ENCODE peak calls at places on chromosomes 12 and 14, in four cellular contexts. S, Z, F and Y are unnamed samples.

GRCh38 chr14:31388687-31389413 is 31.5 kb downstream of the HEATR5A start:
- DNase-seq in S (no peak), Z (no peak), F (no peak), Y (no peak)

GRCh38 chr12:89884365-89884915 is 175.8 kb upstream of the ATP2B1 start:
- DNase-seq in S (no peak), Z (no peak), F (no peak), Y (no peak)

GRCh38 chr12:89947437-89948265 is 239.0 kb upstream of the ATP2B1 start:
- DNase-seq in S (no peak), Z (no peak), F (no peak), Y (no peak)

GRCh38 chr12:118188690-118189371 is 52.9 kb downstream of the PEBP1 start:
- DNase-seq in S (peak; percentile 30), Z (no peak), F (peak; percentile 64), Y (no peak)

GRCh38 chr12:49763006-49763591 is 21.7 kb downstream of the TMBIM6 start:
- DNase-seq in S (peak; percentile 76), Z (peak; percentile 60), F (peak; percentile 86), Y (peak; percentile 42)

GRCh38 chr12:124453419-124454351 is 113.7 kb downstream of the NCOR2 start:
- DNase-seq in S (peak; percentile 99), Z (peak; percentile 63), F (peak; percentile 91), Y (peak; percentile 94)

GRCh38 chr14:103418508-103418818 is 33.2 kb downstream of the MARK3 start:
- DNase-seq in S (peak; percentile 94), Z (no peak), F (no peak), Y (peak; percentile 90)

GRCh38 chr14:30143617-30144016 is 216.0 kb upstream of the PRKD1 start:
- DNase-seq in S (no peak), Z (no peak), F (no peak), Y (no peak)

GRCh38 chr14:40122978-40123648 is 690.9 kb upstream of the FBXO33 start:
- DNase-seq in S (no peak), Z (no peak), F (no peak), Y (no peak)

GRCh38 chr12:79409562-79409961 is 281.2 kb downstream of the PAWR start:
- DNase-seq in S (no peak), Z (no peak), F (no peak), Y (no peak)

GRCh38 chr14:67108230-67108629 is 81.0 kb upstream of the GARIN2 start:
- DNase-seq in S (no peak), Z (no peak), F (no peak), Y (no peak)

GRCh38 chr12:26678697-26679660 is 154.0 kb downstream of the ITPR2 start:
- DNase-seq in S (no peak), Z (no peak), F (no peak), Y (no peak)

GRCh38 chr14:98298481-98299227 is 973.3 kb downstream of the BCL11B start:
- DNase-seq in S (no peak), Z (no peak), F (no peak), Y (no peak)

GRCh38 chr12:109554761-109555160 is 18.5 kb downstream of the MMAB start:
- DNase-seq in S (no peak), Z (no peak), F (no peak), Y (no peak)

GRCh38 chr12:47990351-47991105 is 13.7 kb downstream of the COL2A1 start:
- DNase-seq in S (peak; percentile 67), Z (no peak), F (no peak), Y (peak; percentile 24)